ENCODE peak calls at places on chromosomes 16 and 17, in four cellular contexts. One of them, this sample, is unnamed.

GRCh38 chr16:47965439-47965838 is 190.4 kb downstream of the ABCC12 start:
- DNase-seq in K562: no peak
- DNase-seq in HepG2: no peak
- DNase-seq in GM12878: no peak
- DNase-seq in this sample: no peak

GRCh38 chr17:20284018-20284417 is 183.3 kb downstream of the LGALS9B start:
- DNase-seq in K562: no peak
- DNase-seq in GM12878: no peak
- DNase-seq in HepG2: no peak
- DNase-seq in this sample: no peak

GRCh38 chr17:31339906-31340661 is 18.7 kb upstream of the EVI2A start:
- DNase-seq in HepG2: no peak
- DNase-seq in K562: peak; percentile 39
- DNase-seq in GM12878: no peak
- DNase-seq in this sample: no peak

GRCh38 chr17:7213895-7214299 is 5.7 kb downstream of the DLG4 start:
- DNase-seq in HepG2: peak; percentile 86
- DNase-seq in GM12878: no peak
- DNase-seq in K562: peak; percentile 66
- DNase-seq in this sample: peak; percentile 77

GRCh38 chr16:30821891-30822290 is 34.9 kb upstream of the ZNF629 start:
- DNase-seq in HepG2: no peak
- DNase-seq in GM12878: no peak
- DNase-seq in K562: no peak
- DNase-seq in this sample: no peak

GRCh38 chr16:23710008-23710407 is 3.0 kb downstream of the ERN2 start:
- DNase-seq in GM12878: no peak
- DNase-seq in K562: no peak
- DNase-seq in HepG2: no peak
- DNase-seq in this sample: no peak

GRCh38 chr17:59365383-59365981 is 34.0 kb downstream of the YPEL2 start:
- DNase-seq in GM12878: no peak
- DNase-seq in K562: peak; percentile 76
- DNase-seq in HepG2: peak; percentile 52
- DNase-seq in this sample: no peak

GRCh38 chr16:76985362-76985761 is 205.6 kb upstream of the MON1B start:
- DNase-seq in HepG2: no peak
- DNase-seq in GM12878: no peak
- DNase-seq in K562: no peak
- DNase-seq in this sample: no peak

GRCh38 chr16:14634389-14634725 is 1.6 kb downstream of the BFAR start:
- DNase-seq in K562: no peak
- DNase-seq in GM12878: no peak
- DNase-seq in HepG2: no peak
- DNase-seq in this sample: no peak

GRCh38 chr17:35666967-35667552 is 64.4 kb upstream of the RASL10B start:
- DNase-seq in HepG2: peak; percentile 3
- DNase-seq in K562: no peak
- DNase-seq in GM12878: no peak
- DNase-seq in this sample: no peak

GRCh38 chr16:89923640-89924297 is 627 bp downstream of the TUBB3 start:
- DNase-seq in K562: no peak
- DNase-seq in GM12878: no peak
- DNase-seq in HepG2: peak; percentile 56
- DNase-seq in this sample: no peak

GRCh38 chr17:51228177-51228576 is 31.7 kb downstream of the MBTD1 start:
- DNase-seq in HepG2: no peak
- DNase-seq in K562: no peak
- DNase-seq in GM12878: no peak
- DNase-seq in this sample: no peak

GRCh38 chr16:56910654-56911539 is 21.0 kb upstream of the HERPUD1 start:
- DNase-seq in K562: no peak
- DNase-seq in HepG2: no peak
- DNase-seq in GM12878: no peak
- DNase-seq in this sample: no peak

GRCh38 chr16:65071371-65072311 is 50.2 kb downstream of the CDH11 start:
- DNase-seq in K562: no peak
- DNase-seq in HepG2: no peak
- DNase-seq in GM12878: no peak
- DNase-seq in this sample: no peak

GRCh38 chr17:82938486-82939212 is 98.8 kb upstream of the ZNF750 start:
- DNase-seq in HepG2: no peak
- DNase-seq in GM12878: no peak
- DNase-seq in K562: no peak
- DNase-seq in this sample: no peak

GRCh38 chr17:3894927-3895343 is 2.1 kb upstream of the CAMKK1 start:
- DNase-seq in GM12878: no peak
- DNase-seq in HepG2: no peak
- DNase-seq in K562: no peak
- DNase-seq in this sample: no peak

GRCh38 chr16:60636117-60636516 is 1400.1 kb downstream of the CDH8 start:
- DNase-seq in GM12878: no peak
- DNase-seq in K562: no peak
- DNase-seq in HepG2: no peak
- DNase-seq in this sample: no peak

GRCh38 chr16:56603589-56603988 is 4.8 kb upstream of the MT2A start:
- DNase-seq in K562: no peak
- DNase-seq in HepG2: peak; percentile 86
- DNase-seq in GM12878: no peak
- DNase-seq in this sample: peak; percentile 47

GRCh38 chr17:45672301-45672700 is 111.8 kb upstream of the CRHR1 start:
- DNase-seq in HepG2: no peak
- DNase-seq in K562: peak; percentile 47
- DNase-seq in GM12878: no peak
- DNase-seq in this sample: no peak

GRCh38 chr16:85613609-85614337 is 651 bp downstream of the GSE1 start:
- DNase-seq in HepG2: peak; percentile 46
- DNase-seq in K562: peak; percentile 64
- DNase-seq in GM12878: no peak
- DNase-seq in this sample: peak; percentile 71

GRCh38 chr16:85969159-85969558 is 70.2 kb downstream of the IRF8 start:
- DNase-seq in HepG2: no peak
- DNase-seq in K562: no peak
- DNase-seq in GM12878: no peak
- DNase-seq in this sample: no peak

GRCh38 chr17:61353211-61353610 is 46.4 kb upstream of the TBX2 start:
- DNase-seq in HepG2: no peak
- DNase-seq in GM12878: no peak
- DNase-seq in K562: no peak
- DNase-seq in this sample: no peak

GRCh38 chr16:66228791-66229190 is 137.7 kb upstream of the CDH5 start:
- DNase-seq in GM12878: no peak
- DNase-seq in HepG2: no peak
- DNase-seq in K562: no peak
- DNase-seq in this sample: no peak

GRCh38 chr17:36921131-36921851 is 16.0 kb upstream of the LHX1 start:
- DNase-seq in K562: peak; percentile 32
- DNase-seq in GM12878: no peak
- DNase-seq in HepG2: peak; percentile 23
- DNase-seq in this sample: no peak

GRCh38 chr17:69581061-69581955 is 166.8 kb downstream of the MAP2K6 start:
- DNase-seq in GM12878: peak; percentile 39
- DNase-seq in K562: no peak
- DNase-seq in HepG2: no peak
- DNase-seq in this sample: no peak

GRCh38 chr16:71883193-71883848 is 661 bp downstream of the ZNF821 start:
- DNase-seq in K562: peak; percentile 37
- DNase-seq in HepG2: no peak
- DNase-seq in GM12878: no peak
- DNase-seq in this sample: peak; percentile 30

GRCh38 chr16:84465154-84465553 is 39.3 kb downstream of the MEAK7 start:
- DNase-seq in GM12878: no peak
- DNase-seq in K562: no peak
- DNase-seq in HepG2: no peak
- DNase-seq in this sample: no peak

GRCh38 chr17:44394833-44395232 is 5.4 kb upstream of the ITGA2B start:
- DNase-seq in HepG2: no peak
- DNase-seq in GM12878: no peak
- DNase-seq in K562: no peak
- DNase-seq in this sample: no peak

GRCh38 chr16:49825006-49825405 is 30.9 kb downstream of the ZNF423 start:
- DNase-seq in K562: no peak
- DNase-seq in HepG2: no peak
- DNase-seq in GM12878: no peak
- DNase-seq in this sample: no peak

GRCh38 chr16:84737658-84738057 is 37.9 kb downstream of the USP10 start:
- DNase-seq in K562: no peak
- DNase-seq in HepG2: no peak
- DNase-seq in GM12878: no peak
- DNase-seq in this sample: no peak

GRCh38 chr16:51429041-51429440 is 278.0 kb upstream of the SALL1 start:
- DNase-seq in GM12878: no peak
- DNase-seq in K562: no peak
- DNase-seq in HepG2: no peak
- DNase-seq in this sample: no peak

GRCh38 chr16:89314357-89314756 is 96.9 kb downstream of the ZNF778 start:
- DNase-seq in K562: no peak
- DNase-seq in GM12878: no peak
- DNase-seq in HepG2: no peak
- DNase-seq in this sample: no peak

GRCh38 chr16:61987474-61988012 is 48.7 kb downstream of the CDH8 start:
- DNase-seq in GM12878: no peak
- DNase-seq in K562: no peak
- DNase-seq in HepG2: no peak
- DNase-seq in this sample: no peak

GRCh38 chr17:37478187-37478586 is 11.5 kb upstream of the DUSP14 start:
- DNase-seq in HepG2: no peak
- DNase-seq in K562: no peak
- DNase-seq in GM12878: no peak
- DNase-seq in this sample: no peak

GRCh38 chr17:69254187-69254586 is 25.6 kb upstream of the ABCA10 start:
- DNase-seq in GM12878: no peak
- DNase-seq in K562: no peak
- DNase-seq in HepG2: no peak
- DNase-seq in this sample: no peak

DNA sequence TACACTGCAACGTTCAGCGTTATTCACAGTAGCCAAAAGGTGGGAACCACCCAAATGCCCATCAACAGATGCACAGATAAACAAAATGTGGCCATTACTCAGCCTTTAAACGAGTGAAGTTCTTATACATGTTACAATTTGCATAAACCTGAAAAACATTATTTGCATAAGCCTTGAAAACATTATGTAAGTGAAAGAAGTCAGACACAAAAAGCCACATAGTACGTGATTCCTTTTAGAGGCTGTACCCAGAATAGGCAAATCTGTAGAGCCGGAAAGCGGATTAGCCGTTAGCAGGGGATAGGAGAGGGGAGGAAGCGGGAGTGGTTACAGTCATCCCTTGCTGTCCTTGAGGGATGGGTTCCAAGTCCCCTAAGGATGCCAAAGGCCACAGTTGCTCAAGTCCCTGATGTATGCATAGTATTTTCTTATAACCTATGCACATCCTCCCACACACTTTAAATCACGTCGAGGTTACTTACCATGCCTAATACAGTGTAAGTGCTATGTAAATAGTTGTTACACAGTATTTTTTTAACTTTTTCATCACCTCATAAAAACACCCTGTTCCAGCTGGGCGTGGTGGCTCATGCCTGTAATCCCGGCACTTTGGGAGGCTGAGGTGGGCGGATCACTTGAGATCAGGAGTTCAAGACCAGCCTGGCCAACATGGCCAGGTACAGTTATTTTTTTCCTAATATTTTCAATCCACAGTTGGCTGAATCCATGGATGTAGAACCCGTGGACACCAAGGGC is 47.4 kb upstream of the DNAH17 start:
- DNase-seq in K562: no peak
- DNase-seq in GM12878: no peak
- DNase-seq in HepG2: no peak
- DNase-seq in this sample: no peak
- TF ChIP-seq FOXM1 in K562: no peak
- TF ChIP-seq FOXM1 in GM12878: no peak
- TF ChIP-seq FOXM1 in HepG2: no peak
- TF ChIP-seq FOXM1 in this sample: no peak

GRCh38 chr17:16214190-16215001 is 938 bp downstream of the NCOR1 start:
- DNase-seq in K562: no peak
- DNase-seq in GM12878: no peak
- DNase-seq in HepG2: no peak
- DNase-seq in this sample: no peak

GRCh38 chr17:16212793-16213192 is 2.5 kb downstream of the NCOR1 start:
- DNase-seq in K562: no peak
- DNase-seq in HepG2: peak; percentile 10
- DNase-seq in GM12878: no peak
- DNase-seq in this sample: no peak

GRCh38 chr17:16215965-16216316 is 607 bp upstream of the NCOR1 start:
- DNase-seq in HepG2: peak; percentile 57
- DNase-seq in GM12878: no peak
- DNase-seq in K562: no peak
- DNase-seq in this sample: peak; percentile 27

GRCh38 chr17:16215273-16215964 is at the start of gene NCOR1:
- DNase-seq in HepG2: peak; percentile 85
- DNase-seq in K562: peak; percentile 72
- DNase-seq in GM12878: no peak
- DNase-seq in this sample: peak; percentile 79

DNA sequence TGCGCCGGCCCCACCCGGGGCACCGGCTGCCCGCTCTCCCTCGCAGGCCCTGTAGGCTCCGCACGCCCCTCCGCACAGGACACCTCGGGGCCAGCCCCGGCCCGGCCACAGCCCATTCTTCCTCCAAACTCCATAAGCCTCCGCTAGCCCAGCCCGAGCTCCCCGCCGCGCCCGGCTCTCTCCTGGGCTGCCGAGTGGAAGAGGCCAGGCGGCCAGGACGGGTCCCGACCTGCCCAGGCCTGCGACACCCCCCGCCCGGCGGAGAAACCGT is 397 bp downstream of the NCOR1 start:
- DNase-seq in HepG2: peak; percentile 31
- DNase-seq in GM12878: no peak
- DNase-seq in K562: no peak
- DNase-seq in this sample: peak; percentile 43
- TF ChIP-seq BHLHE40 in HepG2: no peak
- TF ChIP-seq BHLHE40 in GM12878: no peak
- TF ChIP-seq BHLHE40 in K562: no peak
- TF ChIP-seq BHLHE40 in this sample: no peak

GRCh38 chr17:9971991-9972390 is 66.9 kb upstream of the RCVRN start:
- DNase-seq in K562: no peak
- DNase-seq in HepG2: no peak
- DNase-seq in GM12878: no peak
- DNase-seq in this sample: peak; percentile 26
- TF ChIP-seq FOXK2 in K562: no peak
- TF ChIP-seq FOXK2 in HepG2: no peak
- TF ChIP-seq FOXK2 in GM12878: no peak
- TF ChIP-seq FOXK2 in this sample: no peak

GRCh38 chr17:80393491-80393890 is 21.5 kb upstream of the ENDOV start:
- DNase-seq in K562: no peak
- DNase-seq in HepG2: no peak
- DNase-seq in GM12878: no peak
- DNase-seq in this sample: no peak
- TF ChIP-seq FOXM1 in K562: no peak
- TF ChIP-seq FOXM1 in HepG2: no peak
- TF ChIP-seq FOXM1 in GM12878: no peak
- TF ChIP-seq FOXM1 in this sample: no peak

This sample was measured in HEK293T.